ENCODE peak calls at places on chromosomes 5 and 9, in four cellular contexts. L, T, G and I are unnamed samples.

GRCh38 chr9:82606761-82607382 is 456.1 kb downstream of the RASEF start:
- DNase-seq in L (peak; percentile 20), T (peak; percentile 55), G (peak; percentile 72), I (no peak)

GRCh38 chr9:123724211-123724831 is 205.6 kb downstream of the DENND1A start:
- DNase-seq in L (peak; percentile 8), T (no peak), G (peak; percentile 69), I (no peak)

GRCh38 chr5:130747556-130747955 is 417.5 kb downstream of the HINT1 start:
- DNase-seq in L (no peak), T (no peak), G (no peak), I (no peak)

GRCh38 chr9:73348485-73348884 is 196.8 kb downstream of the ANXA1 start:
- DNase-seq in L (no peak), T (no peak), G (no peak), I (no peak)

GRCh38 chr5:139799359-139799758 is 3.8 kb downstream of the PSD2 start:
- DNase-seq in L (peak; percentile 87), T (no peak), G (no peak), I (no peak)

GRCh38 chr9:131274674-131275331 is 1.5 kb downstream of the FAM78A start:
- DNase-seq in L (no peak), T (no peak), G (no peak), I (no peak)

GRCh38 chr9:69931340-69931739 is 110.7 kb downstream of the CFAP95 start:
- DNase-seq in L (no peak), T (no peak), G (no peak), I (no peak)

GRCh38 chr5:59123595-59124561 is 541.0 kb downstream of the RAB3C start:
- DNase-seq in L (no peak), T (no peak), G (no peak), I (no peak)

GRCh38 chr9:114030364-114030763 is 47.7 kb downstream of the AMBP start:
- DNase-seq in L (no peak), T (no peak), G (no peak), I (no peak)

GRCh38 chr5:82793808-82794419 is 283.3 kb downstream of the TMEM167A start:
- DNase-seq in L (peak; percentile 12), T (peak; percentile 47), G (peak; percentile 33), I (no peak)

GRCh38 chr5:59506285-59506877 is 387.1 kb downstream of the PDE4D start:
- DNase-seq in L (no peak), T (no peak), G (peak; percentile 62), I (no peak)

GRCh38 chr9:123867034-123867433 is 62.9 kb downstream of the DENND1A start:
- DNase-seq in L (no peak), T (no peak), G (no peak), I (no peak)

GRCh38 chr5:1747079-1747802 is 52.4 kb downstream of the MRPL36 start:
- DNase-seq in L (no peak), T (no peak), G (no peak), I (peak; percentile 6)

GRCh38 chr5:55982957-55983381 is 11.8 kb downstream of the IL6ST start:
- DNase-seq in L (peak; percentile 19), T (peak; percentile 60), G (no peak), I (no peak)

GRCh38 chr5:72410896-72411295 is 90.7 kb downstream of the PTCD2 start:
- DNase-seq in L (no peak), T (no peak), G (peak; percentile 58), I (no peak)

GRCh38 chr5:132473019-132473531 is 17.5 kb downstream of the IRF1 start:
- DNase-seq in L (peak; percentile 17), T (no peak), G (no peak), I (peak; percentile 90)

GRCh38 chr5:16970826-16971225 is 34.7 kb upstream of the MYO10 start:
- DNase-seq in L (no peak), T (no peak), G (peak; percentile 43), I (no peak)

GRCh38 chr9:130488621-130489330 is 44.0 kb downstream of the ASS1 start:
- DNase-seq in L (no peak), T (no peak), G (no peak), I (no peak)

GRCh38 chr5:180209137-180209581 is at the start of gene RASGEF1C:
- DNase-seq in L (peak; percentile 70), T (peak; percentile 85), G (peak; percentile 46), I (peak; percentile 71)

GRCh38 chr9:21935631-21936030 is 58.6 kb downstream of the CDKN2A start:
- DNase-seq in L (no peak), T (no peak), G (no peak), I (no peak)

GRCh38 chr9:93891549-93892310 is 63.4 kb downstream of the BARX1 start:
- DNase-seq in L (no peak), T (no peak), G (no peak), I (no peak)

GRCh38 chr5:130546216-130546615 is 618.8 kb downstream of the HINT1 start:
- DNase-seq in L (no peak), T (no peak), G (no peak), I (no peak)

DNA sequence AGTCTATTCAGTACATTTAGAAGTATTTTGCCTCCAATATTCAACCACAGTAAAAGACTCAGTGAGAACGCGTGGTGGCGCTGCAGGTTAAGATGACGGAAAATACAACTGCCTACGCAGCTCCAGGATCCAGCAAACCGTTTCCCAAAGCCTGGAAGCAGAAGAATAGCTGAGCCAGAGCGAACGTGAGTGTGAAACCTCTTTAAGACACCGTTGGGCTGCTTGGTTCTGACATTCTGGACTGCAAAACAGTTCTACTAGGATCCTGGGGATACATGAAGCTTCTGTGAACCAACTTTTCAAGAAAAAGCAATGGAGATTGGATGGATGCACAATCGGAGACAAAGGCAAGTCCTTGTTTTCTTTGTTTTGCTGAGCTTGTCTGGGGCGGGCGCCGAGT is at the start of gene PCDHB16:
- DNase-seq in L (peak; percentile 13), T (no peak), G (peak; percentile 35), I (no peak)
- TF ChIP-seq CTCF in L (no peak), T (no peak), G (peak; percentile 39), I (no peak)

DNA sequence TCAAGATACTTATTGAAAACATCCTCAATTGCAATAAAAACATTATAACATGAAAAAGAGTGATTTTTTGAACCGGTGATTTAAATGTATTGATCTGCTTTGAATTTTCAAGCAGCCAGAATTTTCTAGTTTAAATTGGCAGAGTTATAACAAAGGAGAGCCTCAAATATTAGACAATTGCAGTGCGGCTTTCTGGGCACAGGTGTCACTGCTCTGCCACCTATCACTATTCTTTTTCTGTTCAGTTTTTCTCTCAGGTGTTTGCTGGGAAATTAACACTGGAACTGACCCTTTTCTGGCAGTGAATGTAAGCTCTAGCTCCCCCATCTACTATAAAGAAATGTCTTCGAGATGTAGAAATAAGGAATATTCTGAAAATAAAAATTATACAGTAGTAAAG is 23.0 kb downstream of the ZBED3 start:
- DNase-seq in L (peak; percentile 14), T (no peak), G (no peak), I (no peak)
- TF ChIP-seq CTCF in L (peak; percentile 45), T (peak; percentile 27), G (no peak), I (no peak)

DNA sequence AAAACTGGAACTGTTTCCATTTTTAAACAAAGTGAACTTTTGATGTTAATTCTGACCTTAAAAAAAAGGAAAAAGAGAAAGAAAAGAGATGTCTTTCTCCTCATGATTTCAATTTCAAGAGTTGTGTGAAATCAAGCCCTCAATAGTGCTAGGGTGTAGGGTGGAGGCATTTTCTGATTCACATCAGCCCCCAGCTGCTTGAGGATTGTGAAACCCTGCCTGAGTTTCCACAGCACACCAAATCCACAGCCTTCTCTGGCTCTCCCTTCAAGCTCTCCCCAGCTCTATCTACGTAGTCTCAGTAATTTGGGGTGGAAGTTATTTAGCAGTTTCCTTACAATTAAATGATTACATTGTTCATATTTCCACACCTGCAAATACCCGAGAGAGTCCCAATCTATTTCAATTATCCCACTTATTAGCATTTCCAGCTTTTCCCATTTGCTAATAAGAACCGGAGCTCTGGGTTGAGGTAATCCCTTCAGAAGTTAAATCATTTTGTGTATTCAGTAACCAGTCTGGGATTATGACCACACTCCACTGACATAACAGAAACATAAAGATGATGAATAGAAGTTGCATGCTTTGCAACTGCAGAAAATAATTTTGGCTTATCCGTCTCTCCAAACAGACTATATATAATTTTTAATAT is 54.9 kb downstream of the MTX3 start:
- DNase-seq in L (peak; percentile 54), T (no peak), G (peak; percentile 81), I (no peak)
- TF ChIP-seq CTCF in L (no peak), T (no peak), G (no peak), I (no peak)

GRCh38 chr5:43019615-43020293 is 20.4 kb downstream of the ANXA2R start:
- DNase-seq in L (no peak), T (peak; percentile 79), G (peak; percentile 68), I (peak; percentile 73)
- TF ChIP-seq CTCF in L (no peak), T (peak; percentile 73), G (peak; percentile 48), I (peak; percentile 61)

DNA sequence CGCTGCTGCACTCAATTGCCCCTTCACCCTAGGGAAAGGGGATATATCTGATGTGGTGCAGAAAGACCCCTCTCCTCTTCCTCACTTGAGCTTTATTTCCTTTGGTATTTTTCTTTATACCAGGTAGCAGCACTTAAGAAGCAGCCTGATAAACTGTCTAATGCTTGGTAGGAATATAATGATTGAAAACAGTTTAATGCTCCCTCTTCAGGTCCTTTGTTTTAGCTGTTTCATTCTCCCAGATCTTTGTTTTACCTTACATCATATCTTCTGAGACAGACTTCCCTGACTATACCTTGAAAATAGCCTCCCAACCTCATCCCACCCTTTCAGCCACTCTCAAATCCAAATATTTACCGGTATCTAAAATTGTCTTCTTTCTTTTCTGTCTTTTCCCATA is 87.9 kb downstream of the NUDT12 start:
- DNase-seq in L (no peak), T (no peak), G (no peak), I (no peak)
- TF ChIP-seq CTCF in L (no peak), T (no peak), G (peak; percentile 28), I (no peak)

GRCh38 chr5:8842906-8843590 is 702.8 kb downstream of the SEMA5A start:
- DNase-seq in L (no peak), T (peak; percentile 12), G (peak; percentile 61), I (no peak)
- TF ChIP-seq CTCF in L (no peak), T (peak; percentile 37), G (peak; percentile 68), I (no peak)

GRCh38 chr5:157469073-157469472 is 9.1 kb downstream of the NIPAL4 start:
- DNase-seq in L (no peak), T (no peak), G (no peak), I (no peak)
- TF ChIP-seq CTCF in L (no peak), T (no peak), G (no peak), I (no peak)

GRCh38 chr9:37787059-37787458 is 2.2 kb upstream of the EXOSC3 start:
- DNase-seq in L (no peak), T (no peak), G (no peak), I (no peak)
- TF ChIP-seq CTCF in L (no peak), T (no peak), G (no peak), I (no peak)